ENCODE peak calls at places on chromosomes 3 and 15, in ten cellular contexts. Z is left ventricle myocardium superior, L is cerebellum, I is amygdala, T is LoVo, B is epithelial cell of esophagus, S is SW480, U is posterior cingulate gyrus, A is C1 segment of cervical spinal cord, D is EH. J is an unnamed sample.

GRCh38 chr15:59447367-59447766 is 9.4 kb downstream of the FAM81A start:
- DNase-seq in Z (no peak), L (no peak), I (no peak), T (no peak), B (no peak), S (no peak), U (no peak), A (no peak), D (no peak), J (no peak)

GRCh38 chr3:45176912-45177311 is 30.7 kb upstream of the CDCP1 start:
- DNase-seq in Z (no peak), L (no peak), I (no peak), T (no peak), B (no peak), S (no peak), U (no peak), A (no peak), D (no peak), J (no peak)

GRCh38 chr3:126124148-126124868 is 40.4 kb upstream of the SLC41A3 start:
- DNase-seq in Z (no peak), L (no peak), I (no peak), T (no peak), B (no peak), S (peak; percentile 22), U (peak; percentile 41), A (no peak), D (no peak), J (no peak)

GRCh38 chr3:40366203-40367162 is 20.5 kb upstream of the ENTPD3 start:
- DNase-seq in Z (no peak), L (no peak), I (peak; percentile 5), T (no peak), B (peak; percentile 91), S (no peak), U (no peak), A (no peak), D (no peak), J (peak; percentile 6)

GRCh38 chr15:63973212-63974009 is 72.9 kb downstream of the DAPK2 start:
- DNase-seq in Z (no peak), L (no peak), I (no peak), T (peak; percentile 37), B (peak; percentile 49), S (no peak), U (no peak), A (no peak), D (peak; percentile 93), J (peak; percentile 40)

GRCh38 chr3:108662141-108662738 is 72.7 kb downstream of the DZIP3 start:
- DNase-seq in Z (no peak), L (peak; percentile 32), I (peak; percentile 7), T (peak; percentile 79), B (peak; percentile 78), S (peak; percentile 63), U (no peak), A (no peak), D (peak; percentile 72), J (peak; percentile 77)

GRCh38 chr3:45795882-45796765 is at the start of gene SLC6A20:
- DNase-seq in Z (no peak), L (no peak), I (no peak), T (peak; percentile 63), B (peak; percentile 33), S (no peak), U (peak; percentile 78), A (no peak), D (no peak), J (no peak)

GRCh38 chr15:27692438-27692837 is 406.7 kb downstream of the OCA2 start:
- DNase-seq in Z (no peak), L (peak; percentile 78), I (no peak), T (no peak), B (no peak), S (no peak), U (no peak), A (no peak), D (no peak), J (no peak)

GRCh38 chr3:14780927-14781507 is 37.7 kb upstream of the FGD5 start:
- DNase-seq in Z (peak; percentile 75), L (no peak), I (no peak), T (peak; percentile 42), B (peak; percentile 67), S (peak; percentile 77), U (no peak), A (no peak), D (peak; percentile 36), J (peak; percentile 83)

GRCh38 chr3:8576436-8576835 is 68.2 kb downstream of the SSUH2 start:
- DNase-seq in Z (no peak), L (no peak), I (no peak), T (no peak), B (no peak), S (no peak), U (no peak), A (no peak), D (no peak), J (no peak)